ENCODE peak calls at places on chromosome 5, in four cellular contexts. F, X, R and D are unnamed samples.
A peak's percentile ranks its signal among the peaks of the same experiment; 100 is the strongest.

GRCh38 chr5:157059891-157060290 is 975 bp upstream of the HAVCR1 start:
- DNase-seq in F (no peak), X (no peak), R (no peak), D (no peak)

GRCh38 chr5:160434022-160434531 is 12.4 kb downstream of the PTTG1 start:
- DNase-seq in F (peak; percentile 61), X (no peak), R (no peak), D (no peak)

GRCh38 chr5:96157077-96157780 is 195.6 kb upstream of the ELL2 start:
- DNase-seq in F (no peak), X (no peak), R (no peak), D (no peak)

GRCh38 chr5:126562823-126563222 is 32.2 kb downstream of the ALDH7A1 start:
- DNase-seq in F (no peak), X (no peak), R (no peak), D (no peak)

GRCh38 chr5:56342612-56343011 is 109.5 kb upstream of the ANKRD55 start:
- DNase-seq in F (no peak), X (no peak), R (no peak), D (no peak)

GRCh38 chr5:176844706-176845391 is 34.5 kb downstream of the UNC5A start:
- DNase-seq in F (no peak), X (no peak), R (no peak), D (no peak)

GRCh38 chr5:37029436-37029835 is 152.9 kb downstream of the NIPBL start:
- DNase-seq in F (no peak), X (no peak), R (no peak), D (no peak)

GRCh38 chr5:50564079-50564478 is 102.4 kb upstream of the PARP8 start:
- DNase-seq in F (no peak), X (no peak), R (no peak), D (no peak)

GRCh38 chr5:150214289-150214688 is 24.4 kb downstream of the SLC6A7 start:
- DNase-seq in F (no peak), X (no peak), R (no peak), D (no peak)

GRCh38 chr5:142013734-142014495 is 1.1 kb upstream of the GNPDA1 start:
- DNase-seq in F (no peak), X (no peak), R (no peak), D (no peak)

GRCh38 chr5:136457390-136458094 is 92.2 kb upstream of the TRPC7 start:
- DNase-seq in F (peak; percentile 81), X (no peak), R (no peak), D (no peak)

GRCh38 chr5:120655828-120656435 is 191.8 kb downstream of the PRR16 start:
- DNase-seq in F (no peak), X (no peak), R (no peak), D (no peak)

GRCh38 chr5:110371725-110372041 is 354.8 kb downstream of the TMEM232 start:
- DNase-seq in F (no peak), X (no peak), R (no peak), D (no peak)

GRCh38 chr5:147773587-147773986 is 8.9 kb downstream of the JAKMIP2 start:
- DNase-seq in F (no peak), X (no peak), R (no peak), D (no peak)

GRCh38 chr5:157592594-157592993 is 17.0 kb upstream of the ADAM19 start:
- DNase-seq in F (no peak), X (no peak), R (no peak), D (no peak)

GRCh38 chr5:67816456-67816855 is 399.1 kb upstream of the PIK3R1 start:
- DNase-seq in F (no peak), X (no peak), R (no peak), D (no peak)

GRCh38 chr5:104650313-104650712 is 1087.7 kb upstream of the NUDT12 start:
- DNase-seq in F (no peak), X (no peak), R (no peak), D (no peak)

GRCh38 chr5:15664961-15665360 is 165.0 kb downstream of the FBXL7 start:
- DNase-seq in F (no peak), X (no peak), R (no peak), D (no peak)